ENCODE peak calls at places on chromosomes 12 and 14, in six cellular contexts. One of them, this sample, is unnamed.

GRCh38 chr14:20610002-20610765 is 19.0 kb upstream of the RNASE12 start:
- DNase-seq in heart left ventricle: peak
- DNase-seq in AG09309: no peak
- DNase-seq in right atrium auricular region: peak
- DNase-seq in renal cortical epithelial cell: peak
- DNase-seq in stimulated activated CD8-positive, alpha-beta memory T cell treated with anti-CD3 and anti-CD28 coated beads, Interleukin-7, amount 100 ng/mL, for 4 hours: peak
- DNase-seq in this sample: peak

GRCh38 chr12:73935817-73936216 is 601.8 kb upstream of the ATXN7L3B start:
- DNase-seq in heart left ventricle: no peak
- DNase-seq in AG09309: no peak
- DNase-seq in right atrium auricular region: no peak
- DNase-seq in renal cortical epithelial cell: peak
- DNase-seq in stimulated activated CD8-positive, alpha-beta memory T cell treated with anti-CD3 and anti-CD28 coated beads, Interleukin-7, amount 100 ng/mL, for 4 hours: no peak
- DNase-seq in this sample: no peak

GRCh38 chr12:30138483-30138882 is 354.7 kb upstream of the TMTC1 start:
- DNase-seq in heart left ventricle: no peak
- DNase-seq in AG09309: no peak
- DNase-seq in right atrium auricular region: no peak
- DNase-seq in renal cortical epithelial cell: no peak
- DNase-seq in stimulated activated CD8-positive, alpha-beta memory T cell treated with anti-CD3 and anti-CD28 coated beads, Interleukin-7, amount 100 ng/mL, for 4 hours: no peak
- DNase-seq in this sample: no peak

GRCh38 chr14:74922752-74923401 is at the start of gene RPS6KL1:
- DNase-seq in heart left ventricle: peak
- DNase-seq in AG09309: no peak
- DNase-seq in right atrium auricular region: peak
- DNase-seq in renal cortical epithelial cell: peak
- DNase-seq in stimulated activated CD8-positive, alpha-beta memory T cell treated with anti-CD3 and anti-CD28 coated beads, Interleukin-7, amount 100 ng/mL, for 4 hours: peak
- DNase-seq in this sample: peak

GRCh38 chr12:112525426-112525809 is 106.7 kb downstream of the PTPN11 start:
- DNase-seq in heart left ventricle: no peak
- DNase-seq in AG09309: no peak
- DNase-seq in right atrium auricular region: no peak
- DNase-seq in renal cortical epithelial cell: no peak
- DNase-seq in stimulated activated CD8-positive, alpha-beta memory T cell treated with anti-CD3 and anti-CD28 coated beads, Interleukin-7, amount 100 ng/mL, for 4 hours: no peak
- DNase-seq in this sample: no peak

GRCh38 chr12:120767071-120768024 is 41.7 kb downstream of the ACADS start:
- DNase-seq in heart left ventricle: no peak
- DNase-seq in AG09309: no peak
- DNase-seq in right atrium auricular region: no peak
- DNase-seq in renal cortical epithelial cell: no peak
- DNase-seq in stimulated activated CD8-positive, alpha-beta memory T cell treated with anti-CD3 and anti-CD28 coated beads, Interleukin-7, amount 100 ng/mL, for 4 hours: no peak
- DNase-seq in this sample: no peak

GRCh38 chr14:91417134-91417982 is at the start of gene CCDC88C:
- DNase-seq in heart left ventricle: peak
- DNase-seq in AG09309: no peak
- DNase-seq in right atrium auricular region: no peak
- DNase-seq in renal cortical epithelial cell: no peak
- DNase-seq in stimulated activated CD8-positive, alpha-beta memory T cell treated with anti-CD3 and anti-CD28 coated beads, Interleukin-7, amount 100 ng/mL, for 4 hours: peak
- DNase-seq in this sample: peak

GRCh38 chr12:96120359-96121100 is 73.6 kb upstream of the ELK3 start:
- DNase-seq in heart left ventricle: no peak
- DNase-seq in AG09309: no peak
- DNase-seq in right atrium auricular region: no peak
- DNase-seq in renal cortical epithelial cell: no peak
- DNase-seq in stimulated activated CD8-positive, alpha-beta memory T cell treated with anti-CD3 and anti-CD28 coated beads, Interleukin-7, amount 100 ng/mL, for 4 hours: no peak
- DNase-seq in this sample: peak

GRCh38 chr14:70096866-70097265 is 91.9 kb downstream of the SLC8A3 start:
- DNase-seq in heart left ventricle: no peak
- DNase-seq in AG09309: no peak
- DNase-seq in right atrium auricular region: no peak
- DNase-seq in renal cortical epithelial cell: peak
- DNase-seq in stimulated activated CD8-positive, alpha-beta memory T cell treated with anti-CD3 and anti-CD28 coated beads, Interleukin-7, amount 100 ng/mL, for 4 hours: no peak
- DNase-seq in this sample: peak

GRCh38 chr14:100871234-100872186 is 32.0 kb downstream of the RTL1 start:
- DNase-seq in heart left ventricle: no peak
- DNase-seq in AG09309: no peak
- DNase-seq in right atrium auricular region: no peak
- DNase-seq in renal cortical epithelial cell: no peak
- DNase-seq in stimulated activated CD8-positive, alpha-beta memory T cell treated with anti-CD3 and anti-CD28 coated beads, Interleukin-7, amount 100 ng/mL, for 4 hours: no peak
- DNase-seq in this sample: no peak

GRCh38 chr12:11703378-11703777 is 53.9 kb downstream of the ETV6 start:
- DNase-seq in heart left ventricle: no peak
- DNase-seq in AG09309: no peak
- DNase-seq in right atrium auricular region: no peak
- DNase-seq in renal cortical epithelial cell: no peak
- DNase-seq in stimulated activated CD8-positive, alpha-beta memory T cell treated with anti-CD3 and anti-CD28 coated beads, Interleukin-7, amount 100 ng/mL, for 4 hours: no peak
- DNase-seq in this sample: no peak

GRCh38 chr12:116389990-116390655 is 112.6 kb upstream of the MED13L start:
- DNase-seq in heart left ventricle: no peak
- DNase-seq in AG09309: peak
- DNase-seq in right atrium auricular region: no peak
- DNase-seq in renal cortical epithelial cell: peak
- DNase-seq in stimulated activated CD8-positive, alpha-beta memory T cell treated with anti-CD3 and anti-CD28 coated beads, Interleukin-7, amount 100 ng/mL, for 4 hours: no peak
- DNase-seq in this sample: no peak

GRCh38 chr12:63068857-63069442 is 82.1 kb downstream of the AVPR1A start:
- DNase-seq in heart left ventricle: no peak
- DNase-seq in AG09309: peak
- DNase-seq in right atrium auricular region: no peak
- DNase-seq in renal cortical epithelial cell: peak
- DNase-seq in stimulated activated CD8-positive, alpha-beta memory T cell treated with anti-CD3 and anti-CD28 coated beads, Interleukin-7, amount 100 ng/mL, for 4 hours: no peak
- DNase-seq in this sample: peak

GRCh38 chr12:726281-727140 is 25.9 kb upstream of the WNK1 start:
- DNase-seq in heart left ventricle: no peak
- DNase-seq in AG09309: no peak
- DNase-seq in right atrium auricular region: no peak
- DNase-seq in renal cortical epithelial cell: peak
- DNase-seq in stimulated activated CD8-positive, alpha-beta memory T cell treated with anti-CD3 and anti-CD28 coated beads, Interleukin-7, amount 100 ng/mL, for 4 hours: no peak
- DNase-seq in this sample: no peak

GRCh38 chr14:95315156-95315555 is 4.6 kb downstream of the CLMN start:
- DNase-seq in heart left ventricle: no peak
- DNase-seq in AG09309: no peak
- DNase-seq in right atrium auricular region: no peak
- DNase-seq in renal cortical epithelial cell: no peak
- DNase-seq in stimulated activated CD8-positive, alpha-beta memory T cell treated with anti-CD3 and anti-CD28 coated beads, Interleukin-7, amount 100 ng/mL, for 4 hours: no peak
- DNase-seq in this sample: no peak

GRCh38 chr12:118034429-118035193 is 18.1 kb downstream of the RFC5 start:
- DNase-seq in heart left ventricle: no peak
- DNase-seq in AG09309: peak
- DNase-seq in right atrium auricular region: no peak
- DNase-seq in renal cortical epithelial cell: peak
- DNase-seq in stimulated activated CD8-positive, alpha-beta memory T cell treated with anti-CD3 and anti-CD28 coated beads, Interleukin-7, amount 100 ng/mL, for 4 hours: no peak
- DNase-seq in this sample: peak

GRCh38 chr14:72714094-72714493 is 179.8 kb downstream of the DPF3 start:
- DNase-seq in heart left ventricle: no peak
- DNase-seq in AG09309: no peak
- DNase-seq in right atrium auricular region: no peak
- DNase-seq in renal cortical epithelial cell: no peak
- DNase-seq in stimulated activated CD8-positive, alpha-beta memory T cell treated with anti-CD3 and anti-CD28 coated beads, Interleukin-7, amount 100 ng/mL, for 4 hours: peak
- DNase-seq in this sample: no peak

GRCh38 chr12:49364989-49365388 is 2.3 kb upstream of the SPATS2 start:
- DNase-seq in heart left ventricle: no peak
- DNase-seq in AG09309: no peak
- DNase-seq in right atrium auricular region: peak
- DNase-seq in renal cortical epithelial cell: peak
- DNase-seq in stimulated activated CD8-positive, alpha-beta memory T cell treated with anti-CD3 and anti-CD28 coated beads, Interleukin-7, amount 100 ng/mL, for 4 hours: no peak
- DNase-seq in this sample: no peak

GRCh38 chr14:32865827-32866376 is 72.8 kb upstream of the NPAS3 start:
- DNase-seq in heart left ventricle: no peak
- DNase-seq in AG09309: no peak
- DNase-seq in right atrium auricular region: no peak
- DNase-seq in renal cortical epithelial cell: no peak
- DNase-seq in stimulated activated CD8-positive, alpha-beta memory T cell treated with anti-CD3 and anti-CD28 coated beads, Interleukin-7, amount 100 ng/mL, for 4 hours: no peak
- DNase-seq in this sample: no peak

GRCh38 chr12:77943466-77943865 is 112.8 kb downstream of the NAV3 start:
- DNase-seq in heart left ventricle: no peak
- DNase-seq in AG09309: no peak
- DNase-seq in right atrium auricular region: no peak
- DNase-seq in renal cortical epithelial cell: peak
- DNase-seq in stimulated activated CD8-positive, alpha-beta memory T cell treated with anti-CD3 and anti-CD28 coated beads, Interleukin-7, amount 100 ng/mL, for 4 hours: no peak
- DNase-seq in this sample: no peak

GRCh38 chr14:63672417-63673180 is 30.9 kb upstream of the WDR89 start:
- DNase-seq in heart left ventricle: no peak
- DNase-seq in AG09309: no peak
- DNase-seq in right atrium auricular region: no peak
- DNase-seq in renal cortical epithelial cell: peak
- DNase-seq in stimulated activated CD8-positive, alpha-beta memory T cell treated with anti-CD3 and anti-CD28 coated beads, Interleukin-7, amount 100 ng/mL, for 4 hours: no peak
- DNase-seq in this sample: no peak

GRCh38 chr14:53715390-53715730 is 241.3 kb downstream of the BMP4 start:
- DNase-seq in heart left ventricle: no peak
- DNase-seq in AG09309: peak
- DNase-seq in right atrium auricular region: no peak
- DNase-seq in renal cortical epithelial cell: peak
- DNase-seq in stimulated activated CD8-positive, alpha-beta memory T cell treated with anti-CD3 and anti-CD28 coated beads, Interleukin-7, amount 100 ng/mL, for 4 hours: no peak
- DNase-seq in this sample: no peak

GRCh38 chr12:27319848-27320247 is 12.8 kb upstream of the BMAL2 start:
- DNase-seq in heart left ventricle: no peak
- DNase-seq in AG09309: no peak
- DNase-seq in right atrium auricular region: no peak
- DNase-seq in renal cortical epithelial cell: no peak
- DNase-seq in stimulated activated CD8-positive, alpha-beta memory T cell treated with anti-CD3 and anti-CD28 coated beads, Interleukin-7, amount 100 ng/mL, for 4 hours: no peak
- DNase-seq in this sample: no peak

GRCh38 chr14:87617079-87617478 is 375.9 kb downstream of the GALC start:
- DNase-seq in heart left ventricle: no peak
- DNase-seq in AG09309: no peak
- DNase-seq in right atrium auricular region: no peak
- DNase-seq in renal cortical epithelial cell: no peak
- DNase-seq in stimulated activated CD8-positive, alpha-beta memory T cell treated with anti-CD3 and anti-CD28 coated beads, Interleukin-7, amount 100 ng/mL, for 4 hours: no peak
- DNase-seq in this sample: no peak

GRCh38 chr14:47278233-47278842 is 397.1 kb downstream of the MDGA2 start:
- DNase-seq in heart left ventricle: peak
- DNase-seq in AG09309: no peak
- DNase-seq in right atrium auricular region: no peak
- DNase-seq in renal cortical epithelial cell: peak
- DNase-seq in stimulated activated CD8-positive, alpha-beta memory T cell treated with anti-CD3 and anti-CD28 coated beads, Interleukin-7, amount 100 ng/mL, for 4 hours: no peak
- DNase-seq in this sample: peak

GRCh38 chr14:50501642-50502041 is 30.7 kb downstream of the MAP4K5 start:
- DNase-seq in heart left ventricle: no peak
- DNase-seq in AG09309: peak
- DNase-seq in right atrium auricular region: no peak
- DNase-seq in renal cortical epithelial cell: peak
- DNase-seq in stimulated activated CD8-positive, alpha-beta memory T cell treated with anti-CD3 and anti-CD28 coated beads, Interleukin-7, amount 100 ng/mL, for 4 hours: no peak
- DNase-seq in this sample: no peak

GRCh38 chr14:73143003-73143402 is 6.7 kb downstream of the PSEN1 start:
- DNase-seq in heart left ventricle: no peak
- DNase-seq in AG09309: no peak
- DNase-seq in right atrium auricular region: no peak
- DNase-seq in renal cortical epithelial cell: peak
- DNase-seq in stimulated activated CD8-positive, alpha-beta memory T cell treated with anti-CD3 and anti-CD28 coated beads, Interleukin-7, amount 100 ng/mL, for 4 hours: no peak
- DNase-seq in this sample: no peak

GRCh38 chr12:2640281-2640680 is 154.5 kb upstream of the FKBP4 start:
- DNase-seq in heart left ventricle: no peak
- DNase-seq in AG09309: peak
- DNase-seq in right atrium auricular region: no peak
- DNase-seq in renal cortical epithelial cell: no peak
- DNase-seq in stimulated activated CD8-positive, alpha-beta memory T cell treated with anti-CD3 and anti-CD28 coated beads, Interleukin-7, amount 100 ng/mL, for 4 hours: no peak
- DNase-seq in this sample: no peak

GRCh38 chr12:80186727-80187217 is 87.4 kb downstream of the OTOGL start:
- DNase-seq in heart left ventricle: peak
- DNase-seq in AG09309: peak
- DNase-seq in right atrium auricular region: peak
- DNase-seq in renal cortical epithelial cell: peak
- DNase-seq in stimulated activated CD8-positive, alpha-beta memory T cell treated with anti-CD3 and anti-CD28 coated beads, Interleukin-7, amount 100 ng/mL, for 4 hours: no peak
- DNase-seq in this sample: peak

GRCh38 chr12:4648099-4648498 is 752 bp downstream of the AKAP3 start:
- DNase-seq in heart left ventricle: no peak
- DNase-seq in AG09309: no peak
- DNase-seq in right atrium auricular region: no peak
- DNase-seq in renal cortical epithelial cell: no peak
- DNase-seq in stimulated activated CD8-positive, alpha-beta memory T cell treated with anti-CD3 and anti-CD28 coated beads, Interleukin-7, amount 100 ng/mL, for 4 hours: no peak
- DNase-seq in this sample: no peak